ENCODE peak calls at places on chromosomes 16 and 17, in eight cellular contexts. U, T, E, P, Q, H, C and J are unnamed samples.

GRCh38 chr17:40485851-40486512 is 15.4 kb downstream of the TNS4 start:
- DNase-seq in U (no peak), T (no peak), E (peak), P (peak), Q (no peak), H (no peak), C (no peak), J (peak)

GRCh38 chr17:61414141-61414935 is 14.7 kb downstream of the TBX2 start:
- DNase-seq in U (peak), T (no peak), E (no peak), P (no peak), Q (no peak), H (no peak), C (no peak), J (no peak)

GRCh38 chr17:19728114-19728495 is 11.7 kb upstream of the SLC47A2 start:
- DNase-seq in U (no peak), T (peak), E (peak), P (no peak), Q (peak), H (no peak), C (peak), J (peak)

GRCh38 chr17:45935710-45936509 is 41.6 kb downstream of the MAPT start:
- DNase-seq in U (no peak), T (no peak), E (no peak), P (no peak), Q (no peak), H (no peak), C (no peak), J (no peak)

GRCh38 chr17:57782051-57782490 is 37.0 kb upstream of the CCDC182 start:
- DNase-seq in U (no peak), T (no peak), E (no peak), P (no peak), Q (no peak), H (peak), C (no peak), J (no peak)

GRCh38 chr16:26214694-26215093 is 522.9 kb downstream of the HS3ST4 start:
- DNase-seq in U (no peak), T (no peak), E (no peak), P (no peak), Q (no peak), H (no peak), C (no peak), J (no peak)

GRCh38 chr17:44987883-44988195 is 19.7 kb upstream of the C1QL1 start:
- DNase-seq in U (no peak), T (no peak), E (no peak), P (no peak), Q (no peak), H (no peak), C (no peak), J (no peak)

GRCh38 chr17:81004336-81005015 is 12.8 kb downstream of the CHMP6 start:
- DNase-seq in U (peak), T (no peak), E (no peak), P (no peak), Q (no peak), H (peak), C (no peak), J (no peak)

GRCh38 chr16:9039208-9039607 is 52.2 kb upstream of the HAPSTR1 start:
- DNase-seq in U (no peak), T (no peak), E (no peak), P (no peak), Q (peak), H (peak), C (no peak), J (no peak)

GRCh38 chr16:86884256-86884655 is 305.9 kb downstream of the FOXL1 start:
- DNase-seq in U (no peak), T (no peak), E (peak), P (no peak), Q (no peak), H (peak), C (no peak), J (no peak)

GRCh38 chr17:80261159-80261894 is 675 bp downstream of the RNF213 start:
- DNase-seq in U (no peak), T (peak), E (peak), P (peak), Q (peak), H (peak), C (peak), J (peak)

GRCh38 chr16:2026461-2027023 is at the start of gene NHERF2:
- DNase-seq in U (peak), T (no peak), E (peak), P (peak), Q (peak), H (peak), C (peak), J (peak)